ENCODE peak calls at places on chromosome 3, in four cellular contexts. J, P, E and D are unnamed samples.

GRCh38 chr3:40128169-40128568 is 181.3 kb upstream of the EIF1B start:
- DNase-seq in J (no peak), E (no peak), P (no peak), D (no peak)

GRCh38 chr3:149494022-149494758 is 19.7 kb downstream of the TM4SF4 start:
- DNase-seq in P (peak), J (peak), E (peak), D (peak)

GRCh38 chr3:37243811-37244748 is 69.7 kb upstream of the LRRFIP2 start:
- DNase-seq in J (peak), E (peak), P (peak), D (no peak)

GRCh38 chr3:33663042-33663441 is 55.0 kb downstream of the CLASP2 start:
- DNase-seq in P (no peak), E (no peak), J (no peak), D (no peak)

GRCh38 chr3:172042136-172042535 is 2.8 kb downstream of the FNDC3B start:
- DNase-seq in J (no peak), E (no peak), P (no peak), D (no peak)

GRCh38 chr3:44992555-44993470 is 16.8 kb downstream of the EXOSC7 start:
- DNase-seq in E (peak), P (no peak), J (no peak), D (no peak)

GRCh38 chr3:197811343-197811742 is 20.3 kb downstream of the LRCH3 start:
- DNase-seq in E (peak), P (no peak), J (no peak), D (no peak)

GRCh38 chr3:37862712-37863551 is 1.3 kb downstream of the CTDSPL start:
- DNase-seq in E (no peak), P (peak), J (no peak), D (no peak)

GRCh38 chr3:195450731-195451229 is 8.0 kb upstream of the ACAP2 start:
- DNase-seq in J (no peak), P (no peak), E (no peak), D (no peak)

GRCh38 chr3:194296448-194296831 is 54.7 kb downstream of the CPN2 start:
- DNase-seq in J (peak), P (peak), E (no peak), D (no peak)

GRCh38 chr3:148930785-148931184 is 60.6 kb upstream of the GYG1 start:
- DNase-seq in P (no peak), E (no peak), J (no peak), D (no peak)

GRCh38 chr3:114408763-114409162 is 114.9 kb downstream of the TIGIT start:
- DNase-seq in J (no peak), P (no peak), E (no peak), D (no peak)

GRCh38 chr3:179837374-179837773 is 184.5 kb downstream of the USP13 start:
- DNase-seq in J (no peak), E (no peak), P (no peak), D (no peak)

GRCh38 chr3:16998236-16998923 is 113.6 kb downstream of the PLCL2 start:
- DNase-seq in P (no peak), E (no peak), J (no peak), D (no peak)

GRCh38 chr3:100463002-100463401 is 29.4 kb upstream of the TMEM45A start:
- DNase-seq in J (peak), E (peak), P (peak), D (peak)

GRCh38 chr3:58486036-58486435 is 5.9 kb upstream of the KCTD6 start:
- DNase-seq in J (no peak), E (no peak), P (peak), D (no peak)

GRCh38 chr3:32843504-32844321 is 25.9 kb downstream of the TRIM71 start:
- DNase-seq in P (no peak), J (no peak), E (no peak), D (no peak)

GRCh38 chr3:128617557-128618397 is 32.8 kb downstream of the RPN1 start:
- DNase-seq in E (peak), J (peak), P (peak), D (peak)

GRCh38 chr3:111649180-111649579 is 54.0 kb upstream of the ZBED2 start:
- DNase-seq in P (no peak), E (no peak), J (no peak), D (no peak)

GRCh38 chr3:122560680-122561079 is 3.4 kb downstream of the PARP9 start:
- DNase-seq in P (peak), J (peak), E (no peak), D (peak)

GRCh38 chr3:129025691-129026435 is 24.8 kb downstream of the EFCC1 start:
- DNase-seq in J (no peak), E (no peak), P (no peak), D (no peak)

GRCh38 chr3:46852329-46852720 is 10.9 kb downstream of the MYL3 start:
- DNase-seq in P (no peak), J (no peak), E (no peak), D (no peak)

GRCh38 chr3:134057006-134057832 is 27.5 kb upstream of the SLCO2A1 start:
- DNase-seq in P (no peak), E (no peak), J (no peak), D (no peak)

GRCh38 chr3:134061401-134061800 is 31.7 kb upstream of the SLCO2A1 start:
- DNase-seq in J (no peak), E (no peak), P (no peak), D (no peak)

GRCh38 chr3:134060561-134061385 is 31.0 kb upstream of the SLCO2A1 start:
- DNase-seq in J (no peak), P (peak), E (no peak), D (no peak)

GRCh38 chr3:134059680-134060560 is 30.2 kb upstream of the SLCO2A1 start:
- DNase-seq in J (no peak), E (no peak), P (peak), D (no peak)

GRCh38 chr3:134058728-134059601 is 29.2 kb upstream of the SLCO2A1 start:
- DNase-seq in E (no peak), J (no peak), P (no peak), D (no peak)
- TF ChIP-seq TCF7L2 in E (no peak), J (no peak), P (no peak), D (no peak)

GRCh38 chr3:140497331-140497730 is 180.5 kb upstream of the TRIM42 start:
- DNase-seq in J (no peak), E (no peak), P (no peak), D (no peak)

GRCh38 chr3:140501054-140501769 is 176.7 kb upstream of the TRIM42 start:
- DNase-seq in J (no peak), P (no peak), E (no peak), D (no peak)

GRCh38 chr3:140500473-140500872 is 177.4 kb upstream of the TRIM42 start:
- DNase-seq in E (no peak), J (no peak), P (no peak), D (no peak)

GRCh38 chr3:140501770-140502364 is 176.0 kb upstream of the TRIM42 start:
- DNase-seq in J (no peak), P (no peak), E (no peak), D (no peak)

GRCh38 chr3:140499114-140499757 is 178.6 kb upstream of the TRIM42 start:
- DNase-seq in J (no peak), P (peak), E (no peak), D (no peak)
- TF ChIP-seq CTCF in J (peak), P (peak), E (peak), D (peak)

DNA sequence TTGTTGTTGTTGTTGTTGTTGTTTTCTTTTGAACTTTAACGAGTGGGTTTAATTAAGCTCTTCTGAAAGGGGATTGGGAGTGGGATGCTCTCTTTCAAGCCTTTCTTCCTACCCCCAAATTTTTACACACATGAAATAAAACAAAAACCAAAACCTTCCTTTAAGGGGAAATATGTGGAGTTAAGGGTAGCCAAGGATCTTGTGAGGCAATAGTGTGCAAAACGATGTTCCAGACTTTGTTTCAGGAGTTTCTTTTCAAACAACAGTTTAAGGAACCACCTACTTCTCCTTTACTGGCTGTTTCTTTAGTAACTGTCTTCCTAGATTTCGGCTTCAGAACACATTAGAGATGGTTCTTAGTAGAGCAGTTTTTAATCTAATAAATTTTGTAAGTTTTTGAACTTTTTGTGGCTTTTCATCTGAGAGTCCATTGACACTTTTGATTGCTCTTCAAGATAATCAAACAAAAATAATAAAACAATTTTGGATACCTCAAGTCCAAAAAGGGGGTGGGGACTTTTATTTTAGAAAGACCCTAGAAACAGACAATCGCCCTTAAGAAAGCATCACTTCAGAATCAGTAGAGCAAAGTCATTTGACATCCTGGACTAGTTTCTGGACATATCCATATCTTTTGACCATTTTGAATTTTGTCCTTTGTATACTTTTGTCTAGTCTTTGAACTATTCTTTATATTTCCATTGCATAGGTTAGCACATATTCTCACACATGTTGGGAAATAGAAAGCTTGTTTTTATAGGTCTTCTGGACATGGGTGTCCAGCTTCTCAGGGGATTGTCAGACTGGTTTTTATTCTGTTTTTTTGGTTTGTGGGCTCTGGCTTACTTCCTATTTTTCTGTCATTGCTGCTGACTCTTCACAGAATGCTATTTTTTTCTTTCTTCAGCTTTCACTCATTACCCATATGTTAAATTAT is 6.0 kb downstream of the DIPK2A start:
- DNase-seq in P (no peak), J (no peak), E (no peak), D (no peak)
- TF ChIP-seq TCF7L2 in P (no peak), J (no peak), E (no peak), D (no peak)

GRCh38 chr3:141576744-141577052 is 89.9 kb downstream of the RASA2 start:
- DNase-seq in J (no peak), P (no peak), E (no peak), D (no peak)
- TF ChIP-seq CTCF in J (no peak), P (no peak), E (no peak), D (peak)

GRCh38 chr3:183253364-183253960 is 409 bp downstream of the B3GNT5 start:
- DNase-seq in J (no peak), E (peak), P (no peak), D (no peak)
- TF ChIP-seq TCF7L2 in J (no peak), E (no peak), P (no peak), D (no peak)